ENCODE peak calls at places on chromosomes 7 and 10, in eight cellular contexts. One of them, this sample, is unnamed.

GRCh38 chr7:137903382-137904169 is 56.8 kb upstream of the DGKI start:
- DNase-seq in Peyer's patch: no peak
- DNase-seq in mammary epithelial cell: peak; percentile 52
- DNase-seq in pancreas: no peak
- DNase-seq in cardiac muscle cell: peak; percentile 80
- DNase-seq in A549: peak; percentile 77
- DNase-seq in foreskin fibroblast: peak; percentile 69
- DNase-seq in GM12864: peak; percentile 73
- DNase-seq in this sample: peak; percentile 79

GRCh38 chr10:100826983-100827818 is 81.8 kb downstream of the PAX2 start:
- DNase-seq in GM12864: no peak
- DNase-seq in foreskin fibroblast: no peak
- DNase-seq in mammary epithelial cell: peak; percentile 19
- DNase-seq in A549: peak; percentile 46
- DNase-seq in pancreas: peak; percentile 84
- DNase-seq in Peyer's patch: no peak
- DNase-seq in cardiac muscle cell: no peak
- DNase-seq in this sample: peak; percentile 25

GRCh38 chr7:97772034-97772891 is 40.4 kb downstream of the TAC1 start:
- DNase-seq in cardiac muscle cell: no peak
- DNase-seq in A549: peak; percentile 3
- DNase-seq in GM12864: no peak
- DNase-seq in Peyer's patch: no peak
- DNase-seq in pancreas: no peak
- DNase-seq in foreskin fibroblast: no peak
- DNase-seq in mammary epithelial cell: no peak
- DNase-seq in this sample: no peak

GRCh38 chr10:79380918-79381775 is 33.9 kb downstream of the PPIF start:
- DNase-seq in mammary epithelial cell: no peak
- DNase-seq in pancreas: peak; percentile 25
- DNase-seq in foreskin fibroblast: no peak
- DNase-seq in cardiac muscle cell: no peak
- DNase-seq in Peyer's patch: no peak
- DNase-seq in GM12864: no peak
- DNase-seq in A549: no peak
- DNase-seq in this sample: no peak

GRCh38 chr10:60098676-60099601 is 192.6 kb upstream of the CCDC6 start:
- DNase-seq in mammary epithelial cell: no peak
- DNase-seq in Peyer's patch: no peak
- DNase-seq in foreskin fibroblast: no peak
- DNase-seq in A549: peak; percentile 38
- DNase-seq in cardiac muscle cell: no peak
- DNase-seq in GM12864: no peak
- DNase-seq in pancreas: no peak
- DNase-seq in this sample: peak; percentile 26

GRCh38 chr7:157851501-157852067 is 514.8 kb downstream of the DNAJB6 start:
- DNase-seq in cardiac muscle cell: no peak
- DNase-seq in A549: no peak
- DNase-seq in GM12864: no peak
- DNase-seq in mammary epithelial cell: no peak
- DNase-seq in pancreas: peak; percentile 73
- DNase-seq in Peyer's patch: no peak
- DNase-seq in foreskin fibroblast: no peak
- DNase-seq in this sample: no peak

GRCh38 chr10:92810934-92811532 is 37.3 kb upstream of the EXOC6 start:
- DNase-seq in pancreas: no peak
- DNase-seq in GM12864: no peak
- DNase-seq in mammary epithelial cell: no peak
- DNase-seq in Peyer's patch: no peak
- DNase-seq in A549: no peak
- DNase-seq in cardiac muscle cell: no peak
- DNase-seq in foreskin fibroblast: no peak
- DNase-seq in this sample: no peak

GRCh38 chr10:122459586-122460273 is 1.6 kb upstream of the HTRA1 start:
- DNase-seq in GM12864: no peak
- DNase-seq in Peyer's patch: no peak
- DNase-seq in foreskin fibroblast: no peak
- DNase-seq in cardiac muscle cell: peak; percentile 88
- DNase-seq in mammary epithelial cell: no peak
- DNase-seq in A549: no peak
- DNase-seq in pancreas: no peak
- DNase-seq in this sample: no peak

GRCh38 chr7:31098606-31099360 is 46.7 kb downstream of the ADCYAP1R1 start:
- DNase-seq in foreskin fibroblast: no peak
- DNase-seq in cardiac muscle cell: no peak
- DNase-seq in A549: no peak
- DNase-seq in Peyer's patch: peak; percentile 32
- DNase-seq in mammary epithelial cell: no peak
- DNase-seq in GM12864: no peak
- DNase-seq in pancreas: no peak
- DNase-seq in this sample: peak; percentile 3

GRCh38 chr10:5343561-5343960 is 21.2 kb upstream of the UCN3 start:
- DNase-seq in pancreas: no peak
- DNase-seq in GM12864: no peak
- DNase-seq in cardiac muscle cell: peak; percentile 11
- DNase-seq in mammary epithelial cell: no peak
- DNase-seq in A549: peak; percentile 45
- DNase-seq in Peyer's patch: no peak
- DNase-seq in foreskin fibroblast: no peak
- DNase-seq in this sample: no peak

GRCh38 chr7:121937224-121937623 is 64.3 kb downstream of the PTPRZ1 start:
- DNase-seq in Peyer's patch: no peak
- DNase-seq in GM12864: no peak
- DNase-seq in A549: no peak
- DNase-seq in foreskin fibroblast: no peak
- DNase-seq in mammary epithelial cell: no peak
- DNase-seq in cardiac muscle cell: no peak
- DNase-seq in pancreas: no peak
- DNase-seq in this sample: no peak

GRCh38 chr10:63430091-63430998 is 35.4 kb downstream of the JMJD1C start:
- DNase-seq in A549: peak; percentile 60
- DNase-seq in cardiac muscle cell: peak; percentile 85
- DNase-seq in GM12864: no peak
- DNase-seq in pancreas: no peak
- DNase-seq in foreskin fibroblast: peak; percentile 44
- DNase-seq in Peyer's patch: no peak
- DNase-seq in mammary epithelial cell: peak; percentile 76
- DNase-seq in this sample: peak; percentile 85

GRCh38 chr7:1811850-1812692 is 142.0 kb downstream of the ELFN1 start:
- DNase-seq in mammary epithelial cell: peak; percentile 27
- DNase-seq in GM12864: no peak
- DNase-seq in Peyer's patch: no peak
- DNase-seq in A549: peak; percentile 27
- DNase-seq in cardiac muscle cell: no peak
- DNase-seq in foreskin fibroblast: no peak
- DNase-seq in pancreas: no peak
- DNase-seq in this sample: peak; percentile 46

GRCh38 chr10:96073722-96074121 is 30.3 kb downstream of the CCNJ start:
- DNase-seq in A549: peak; percentile 31
- DNase-seq in GM12864: no peak
- DNase-seq in cardiac muscle cell: peak; percentile 60
- DNase-seq in Peyer's patch: no peak
- DNase-seq in pancreas: no peak
- DNase-seq in mammary epithelial cell: peak; percentile 75
- DNase-seq in foreskin fibroblast: peak; percentile 75
- DNase-seq in this sample: peak; percentile 68

GRCh38 chr10:132786529-132787252 is 744 bp upstream of the NKX6-2 start:
- DNase-seq in A549: no peak
- DNase-seq in GM12864: no peak
- DNase-seq in mammary epithelial cell: no peak
- DNase-seq in foreskin fibroblast: no peak
- DNase-seq in cardiac muscle cell: no peak
- DNase-seq in Peyer's patch: no peak
- DNase-seq in pancreas: no peak
- DNase-seq in this sample: no peak

GRCh38 chr10:132784582-132785432 is 1.1 kb downstream of the NKX6-2 start:
- DNase-seq in cardiac muscle cell: peak; percentile 6
- DNase-seq in Peyer's patch: no peak
- DNase-seq in GM12864: no peak
- DNase-seq in A549: no peak
- DNase-seq in foreskin fibroblast: no peak
- DNase-seq in pancreas: no peak
- DNase-seq in mammary epithelial cell: no peak
- DNase-seq in this sample: peak; percentile 25

GRCh38 chr10:132783865-132784581 is 1.9 kb downstream of the NKX6-2 start:
- DNase-seq in Peyer's patch: no peak
- DNase-seq in GM12864: no peak
- DNase-seq in mammary epithelial cell: no peak
- DNase-seq in A549: no peak
- DNase-seq in foreskin fibroblast: no peak
- DNase-seq in cardiac muscle cell: no peak
- DNase-seq in pancreas: no peak
- DNase-seq in this sample: no peak

GRCh38 chr10:132786279-132786528 is 257 bp upstream of the NKX6-2 start:
- DNase-seq in foreskin fibroblast: no peak
- DNase-seq in GM12864: no peak
- DNase-seq in mammary epithelial cell: no peak
- DNase-seq in cardiac muscle cell: no peak
- DNase-seq in Peyer's patch: no peak
- DNase-seq in pancreas: no peak
- DNase-seq in A549: no peak
- DNase-seq in this sample: no peak

DNA sequence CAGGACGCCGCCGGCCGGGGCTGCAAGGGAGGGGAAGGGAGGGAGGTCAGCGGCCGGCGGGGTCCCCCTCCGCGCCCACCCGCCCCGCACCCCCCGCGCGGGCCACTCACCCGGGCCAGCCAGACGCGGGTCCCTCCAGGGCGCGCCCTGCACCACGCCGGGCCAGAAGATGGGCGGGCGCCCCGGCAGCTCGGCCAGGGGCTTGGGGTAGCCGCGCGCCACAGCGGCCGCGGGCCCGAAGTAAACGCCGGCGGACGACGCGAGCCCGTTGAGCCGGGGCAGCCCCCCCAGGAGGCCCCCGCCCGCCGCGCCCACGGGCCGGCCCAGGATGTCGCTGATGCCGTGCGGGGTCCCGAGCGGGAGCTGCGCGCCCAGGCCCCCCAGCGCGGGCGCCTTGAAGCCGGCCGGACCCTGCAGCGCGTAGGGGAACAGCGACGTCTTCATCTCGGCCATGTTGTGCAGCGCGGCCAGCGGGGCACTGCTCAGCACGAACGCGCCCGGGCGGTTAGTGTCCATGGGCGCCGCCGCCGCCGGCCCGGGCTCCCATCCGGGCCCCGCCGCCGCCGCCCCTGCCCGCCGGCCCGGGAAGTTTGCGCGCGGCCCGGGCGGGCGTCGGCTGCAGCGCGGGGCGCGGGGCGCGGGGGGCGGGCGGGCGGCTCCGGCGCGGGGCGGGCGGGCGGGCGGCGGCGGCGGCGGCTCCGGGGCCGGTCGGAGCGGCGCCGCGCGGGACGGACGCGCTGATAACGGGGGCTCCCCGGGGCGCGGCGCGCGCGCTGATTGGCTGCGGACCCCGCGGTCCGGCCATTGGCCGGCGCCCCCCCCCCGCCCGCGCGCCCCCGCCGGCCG is at the start of gene NKX6-2:
- DNase-seq in A549: peak; percentile 42
- DNase-seq in GM12864: no peak
- DNase-seq in cardiac muscle cell: peak; percentile 13
- DNase-seq in pancreas: no peak
- DNase-seq in mammary epithelial cell: no peak
- DNase-seq in Peyer's patch: no peak
- DNase-seq in foreskin fibroblast: no peak
- DNase-seq in this sample: peak; percentile 5
- H3K4me3 ChIP-seq in A549: peak within 1 kb of the TSS; percentile 40
- H3K4me3 ChIP-seq in GM12864: no peak within 1 kb of the TSS
- H3K4me3 ChIP-seq in cardiac muscle cell: peak within 1 kb of the TSS; percentile 26
- H3K4me3 ChIP-seq in pancreas: no peak within 1 kb of the TSS
- H3K4me3 ChIP-seq in mammary epithelial cell: no peak within 1 kb of the TSS
- H3K4me3 ChIP-seq in Peyer's patch: peak within 1 kb of the TSS; percentile 15
- H3K4me3 ChIP-seq in foreskin fibroblast: no peak within 1 kb of the TSS
- H3K4me3 ChIP-seq in this sample: no peak within 1 kb of the TSS

GRCh38 chr7:21724562-21724961 is 181.7 kb downstream of the DNAH11 start:
- DNase-seq in cardiac muscle cell: no peak
- DNase-seq in mammary epithelial cell: no peak
- DNase-seq in A549: no peak
- DNase-seq in Peyer's patch: no peak
- DNase-seq in foreskin fibroblast: no peak
- DNase-seq in pancreas: no peak
- DNase-seq in GM12864: no peak
- DNase-seq in this sample: no peak

GRCh38 chr7:21717323-21717722 is 174.5 kb downstream of the DNAH11 start:
- DNase-seq in GM12864: no peak
- DNase-seq in cardiac muscle cell: no peak
- DNase-seq in mammary epithelial cell: no peak
- DNase-seq in A549: no peak
- DNase-seq in pancreas: no peak
- DNase-seq in foreskin fibroblast: no peak
- DNase-seq in Peyer's patch: no peak
- DNase-seq in this sample: no peak

GRCh38 chr7:21719846-21720245 is 177.0 kb downstream of the DNAH11 start:
- DNase-seq in Peyer's patch: no peak
- DNase-seq in GM12864: no peak
- DNase-seq in pancreas: no peak
- DNase-seq in mammary epithelial cell: no peak
- DNase-seq in foreskin fibroblast: no peak
- DNase-seq in A549: no peak
- DNase-seq in cardiac muscle cell: no peak
- DNase-seq in this sample: no peak

GRCh38 chr7:21722371-21722770 is 179.5 kb downstream of the DNAH11 start:
- DNase-seq in GM12864: no peak
- DNase-seq in A549: no peak
- DNase-seq in mammary epithelial cell: no peak
- DNase-seq in cardiac muscle cell: no peak
- DNase-seq in Peyer's patch: no peak
- DNase-seq in foreskin fibroblast: no peak
- DNase-seq in pancreas: no peak
- DNase-seq in this sample: no peak
- TF ChIP-seq CTCF in GM12864: peak; percentile 38
- TF ChIP-seq CTCF in A549: no peak
- TF ChIP-seq CTCF in mammary epithelial cell: peak; percentile 36
- TF ChIP-seq CTCF in cardiac muscle cell: no peak
- TF ChIP-seq CTCF in Peyer's patch: peak; percentile 23
- TF ChIP-seq CTCF in foreskin fibroblast: no peak
- TF ChIP-seq CTCF in pancreas: no peak
- TF ChIP-seq CTCF in this sample: peak; percentile 18

GRCh38 chr10:124016795-124017375 is 76.5 kb downstream of the CHST15 start:
- DNase-seq in mammary epithelial cell: no peak
- DNase-seq in A549: no peak
- DNase-seq in cardiac muscle cell: no peak
- DNase-seq in GM12864: no peak
- DNase-seq in Peyer's patch: no peak
- DNase-seq in pancreas: no peak
- DNase-seq in foreskin fibroblast: no peak
- DNase-seq in this sample: no peak
- H3K4me3 ChIP-seq in mammary epithelial cell: no peak overlapping the region
- H3K4me3 ChIP-seq in A549: no peak overlapping the region
- H3K4me3 ChIP-seq in cardiac muscle cell: no peak overlapping the region
- H3K4me3 ChIP-seq in GM12864: no peak overlapping the region
- H3K4me3 ChIP-seq in Peyer's patch: no peak overlapping the region
- H3K4me3 ChIP-seq in pancreas: no peak overlapping the region
- H3K4me3 ChIP-seq in foreskin fibroblast: no peak overlapping the region
- H3K4me3 ChIP-seq in this sample: no peak overlapping the region

DNA sequence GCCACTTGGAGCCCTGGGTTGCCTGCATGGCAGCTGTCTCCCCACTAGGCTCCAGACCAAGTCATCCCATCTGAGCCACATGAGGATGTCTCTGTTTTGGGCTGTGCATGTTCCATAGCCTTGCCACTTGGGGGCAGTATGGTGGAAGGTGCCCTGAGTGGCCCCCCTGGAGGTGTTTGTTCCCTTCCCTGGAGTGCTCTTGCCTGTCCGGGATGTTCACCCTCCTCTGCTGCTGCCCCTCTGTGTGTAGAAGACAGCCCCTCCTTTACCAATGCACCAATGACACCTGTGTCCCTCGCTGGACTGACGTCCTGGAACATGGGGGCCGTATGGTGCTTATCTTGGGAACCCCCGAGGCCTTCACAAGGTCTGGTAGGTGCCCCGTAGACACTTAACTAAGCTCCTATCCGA is 100.2 kb downstream of the ACTR3B start:
- DNase-seq in GM12864: no peak
- DNase-seq in cardiac muscle cell: no peak
- DNase-seq in A549: peak; percentile 49
- DNase-seq in foreskin fibroblast: no peak
- DNase-seq in Peyer's patch: no peak
- DNase-seq in pancreas: no peak
- DNase-seq in mammary epithelial cell: no peak
- DNase-seq in this sample: peak; percentile 5
- TF ChIP-seq CTCF in GM12864: peak; percentile 60
- TF ChIP-seq CTCF in cardiac muscle cell: peak; percentile 32
- TF ChIP-seq CTCF in A549: peak; percentile 29
- TF ChIP-seq CTCF in foreskin fibroblast: peak; percentile 36
- TF ChIP-seq CTCF in Peyer's patch: no peak
- TF ChIP-seq CTCF in pancreas: no peak
- TF ChIP-seq CTCF in mammary epithelial cell: peak; percentile 44
- TF ChIP-seq CTCF in this sample: peak; percentile 26

This sample was measured in epithelial cell of esophagus.